ENCODE peak calls at places on chromosome 5, in ten cellular contexts. E is fibroblast of mammary gland; F is upper lobe of right lung; S is cardiac muscle cell; A is A549; J is GM12865; V is CD8-positive, alpha-beta T cell; K is mammary epithelial cell; X is epithelial cell of esophagus; Y is fibroblast of lung. Z is an unnamed sample.
A peak's percentile ranks its signal among the peaks of the same experiment; 100 is the strongest.

GRCh38 chr5:16897284-16897704 is 38.8 kb downstream of the MYO10 start:
- DNase-seq in E (peak; percentile 44), A (peak; percentile 75), X (no peak), K (no peak), Y (peak; percentile 30), F (no peak), J (no peak), V (no peak), S (peak; percentile 78), Z (no peak)

GRCh38 chr5:17132444-17133083 is 84.9 kb upstream of the BASP1 start:
- DNase-seq in K (no peak), S (peak; percentile 45), V (no peak), F (no peak), E (peak; percentile 60), J (peak; percentile 18), Y (peak; percentile 72), A (peak; percentile 48), X (peak; percentile 52), Z (no peak)

GRCh38 chr5:945691-946541 is 53.2 kb downstream of the TRIP13 start:
- DNase-seq in A (no peak), J (no peak), K (no peak), S (no peak), V (no peak), Y (no peak), X (no peak), E (no peak), F (peak; percentile 53), Z (no peak)

GRCh38 chr5:66840527-66841013 is 244.4 kb downstream of the MAST4 start:
- DNase-seq in J (peak; percentile 85), F (no peak), S (no peak), K (peak; percentile 35), Y (no peak), X (peak; percentile 28), A (no peak), V (no peak), E (peak; percentile 39), Z (no peak)

GRCh38 chr5:146188358-146188757 is 5.9 kb upstream of the LARS1 start:
- DNase-seq in X (peak; percentile 86), F (no peak), K (peak; percentile 74), S (no peak), Y (no peak), A (no peak), J (no peak), E (peak; percentile 75), V (no peak), Z (no peak)

GRCh38 chr5:5494489-5495402 is 72.3 kb downstream of the ICE1 start:
- DNase-seq in V (peak; percentile 86), S (peak; percentile 82), A (no peak), X (peak; percentile 70), K (peak; percentile 17), J (peak; percentile 81), F (peak; percentile 93), E (peak; percentile 45), Y (peak; percentile 52), Z (peak; percentile 92)

GRCh38 chr5:74386571-74387334 is 253.8 kb downstream of the ENC1 start:
- DNase-seq in X (peak; percentile 93), A (no peak), V (no peak), J (no peak), S (no peak), Y (no peak), K (peak; percentile 93), F (no peak), E (peak; percentile 19), Z (no peak)

GRCh38 chr5:98771389-98772109 is 1.9 kb upstream of the RGMB start:
- DNase-seq in S (peak; percentile 88), F (no peak), V (peak; percentile 58), J (peak; percentile 85), X (peak; percentile 91), A (peak; percentile 88), K (peak; percentile 73), E (peak; percentile 95), Y (peak; percentile 96), Z (no peak)

GRCh38 chr5:2003690-2004365 is 121.1 kb upstream of the IRX4 start:
- DNase-seq in V (no peak), J (no peak), K (no peak), X (no peak), F (no peak), S (no peak), A (no peak), Y (no peak), E (no peak), Z (no peak)

GRCh38 chr5:123819401-123819800 is 307.4 kb downstream of the CSNK1G3 start:
- DNase-seq in A (no peak), V (no peak), Y (peak; percentile 41), S (no peak), E (no peak), X (no peak), J (no peak), F (no peak), K (no peak), Z (no peak)

GRCh38 chr5:7759951-7760580 is 90.9 kb downstream of the CFAP90 start:
- DNase-seq in S (no peak), Y (no peak), X (no peak), E (no peak), J (no peak), V (no peak), K (no peak), F (no peak), A (no peak), Z (no peak)

DNA sequence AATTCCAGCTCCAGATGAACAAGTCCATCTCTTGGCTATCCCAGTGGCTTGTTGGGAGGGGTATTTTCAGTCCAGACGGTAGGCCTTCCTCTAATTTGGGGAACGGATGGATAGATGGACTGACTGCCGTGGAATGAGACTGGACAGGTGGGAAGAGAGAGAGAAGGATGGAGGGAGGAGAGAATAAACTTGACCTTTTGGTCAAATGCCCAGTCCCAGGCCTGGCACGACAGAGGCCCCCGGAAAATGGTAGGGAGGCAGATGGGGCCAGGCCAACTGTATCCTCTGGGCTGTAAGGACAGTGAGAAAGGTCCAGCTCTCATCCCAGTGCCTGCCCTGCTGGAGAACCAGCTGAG is 1.1 kb downstream of the BHMT start:
- DNase-seq in J (no peak), A (no peak), X (no peak), E (no peak), V (no peak), Y (no peak), K (no peak), F (no peak), S (no peak), Z (no peak)
- H3K4me3 ChIP-seq in J (no peak overlapping the region), A (no peak overlapping the region), X (no peak overlapping the region), E (no peak overlapping the region), V (no peak overlapping the region), Y (no peak overlapping the region), K (no peak overlapping the region), F (no peak overlapping the region), S (no peak overlapping the region), Z (peak overlapping the region; percentile 85)

DNA sequence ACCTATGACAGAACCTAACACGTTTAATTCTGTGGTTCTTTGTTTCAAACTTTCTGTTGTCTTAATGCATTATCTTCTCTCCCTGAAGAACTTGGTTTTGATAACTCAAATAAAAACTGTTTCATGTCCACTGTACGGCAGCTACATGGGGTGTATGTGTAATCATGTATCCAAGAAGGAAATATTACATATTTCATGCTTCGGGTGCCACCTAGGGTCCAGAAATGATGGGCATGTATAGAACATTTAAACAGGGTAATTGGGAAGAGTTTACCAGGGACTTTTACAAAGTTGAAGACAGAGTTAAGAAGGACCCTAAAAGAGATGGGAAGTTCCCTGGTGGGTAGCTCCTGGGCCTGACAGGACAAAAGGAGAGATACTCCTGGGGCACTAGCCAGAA is 291.3 kb downstream of the FBXL7 start:
- DNase-seq in K (no peak), V (no peak), E (peak; percentile 26), A (no peak), F (no peak), X (peak; percentile 23), J (no peak), Y (peak; percentile 24), S (no peak), Z (no peak)
- TF ChIP-seq CTCF in K (no peak), V (no peak), E (peak; percentile 19), A (no peak), F (no peak), X (peak; percentile 28), J (no peak), Y (peak; percentile 17), S (peak; percentile 11), Z (no peak)

DNA sequence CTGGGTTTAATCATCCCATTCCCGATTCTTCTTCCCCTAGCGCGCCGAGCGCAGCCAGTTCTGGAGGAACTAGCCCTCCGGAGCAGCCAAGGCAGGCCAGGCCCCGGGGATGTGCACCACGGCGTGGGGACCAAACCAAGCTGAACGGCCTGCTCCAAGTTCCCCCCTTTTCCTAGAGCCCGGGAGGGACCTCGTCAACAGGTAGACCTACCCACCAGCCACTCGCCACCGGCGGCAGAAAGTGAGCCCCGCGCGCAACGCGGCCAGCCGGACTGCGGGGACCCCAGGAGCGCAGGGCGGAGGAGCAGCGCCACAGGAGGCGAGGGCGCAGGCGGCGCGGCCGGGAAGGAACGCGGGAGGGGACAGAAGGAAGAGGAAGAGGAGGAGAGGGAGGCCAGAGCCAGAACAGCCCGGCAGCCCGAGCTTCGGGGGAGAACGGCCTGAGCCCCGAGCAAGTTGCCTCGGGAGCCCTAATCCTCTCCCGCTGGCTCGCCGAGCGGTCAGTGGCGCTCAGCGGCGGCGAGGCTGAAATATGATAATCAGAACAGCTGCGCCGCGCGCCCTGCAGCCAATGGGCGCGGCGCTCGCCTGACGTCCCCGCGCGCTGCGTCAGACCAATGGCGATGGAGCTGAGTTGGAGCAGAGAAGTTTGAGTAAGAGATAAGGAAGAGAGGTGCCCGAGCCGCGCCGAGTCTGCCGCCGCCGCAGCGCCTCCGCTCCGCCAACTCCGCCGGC is at the start of gene ISL1:
- DNase-seq in K (peak; percentile 77), F (peak; percentile 74), X (peak; percentile 98), J (no peak), V (no peak), S (peak; percentile 96), A (peak; percentile 21), Y (peak; percentile 74), E (peak; percentile 67), Z (no peak)
- H3K4me3 ChIP-seq in K (peak within 1 kb of the TSS; percentile 48), F (peak within 1 kb of the TSS; percentile 34), X (peak within 1 kb of the TSS; percentile 60), J (no peak within 1 kb of the TSS), V (no peak within 1 kb of the TSS), S (peak within 1 kb of the TSS; percentile 81), A (peak within 1 kb of the TSS; percentile 43), Y (peak within 1 kb of the TSS; percentile 54), E (peak within 1 kb of the TSS; percentile 31), Z (no peak within 1 kb of the TSS)

GRCh38 chr5:168104811-168105481 is 186.5 kb upstream of the WWC1 start:
- DNase-seq in Y (no peak), S (peak; percentile 22), X (no peak), A (no peak), V (no peak), F (no peak), K (no peak), E (no peak), J (no peak), Z (no peak)
- TF ChIP-seq CTCF in Y (peak; percentile 9), S (no peak), X (peak; percentile 3), A (no peak), V (no peak), F (no peak), K (no peak), E (no peak), J (no peak), Z (no peak)

DNA sequence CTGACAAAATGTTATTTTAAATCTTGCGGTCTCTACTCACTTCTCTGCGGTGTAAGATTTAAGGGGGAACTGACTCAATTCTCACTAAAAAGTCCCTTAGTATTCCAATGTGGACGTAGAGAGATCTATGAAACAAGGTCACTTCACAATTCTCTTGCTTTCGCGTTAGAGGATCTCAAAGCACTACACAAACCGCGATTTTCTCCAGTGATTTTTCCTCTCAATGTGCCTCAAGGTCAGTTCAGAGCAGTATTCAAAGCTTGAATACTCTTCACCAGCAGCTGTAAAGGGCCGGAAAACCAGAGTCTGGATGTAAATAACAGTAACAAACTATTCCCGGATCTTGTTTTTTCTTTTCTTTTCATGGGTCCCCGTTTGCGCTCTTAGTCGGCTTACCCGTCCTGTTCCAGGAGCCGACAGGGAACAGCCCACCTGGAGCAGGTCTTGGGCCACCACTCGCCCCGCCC is 128.2 kb downstream of the TMEM161B start:
- DNase-seq in K (no peak), J (no peak), F (peak; percentile 83), V (no peak), Y (no peak), E (no peak), S (peak; percentile 6), A (peak; percentile 15), X (no peak), Z (peak; percentile 72)
- H3K4me3 ChIP-seq in K (peak overlapping the region; percentile 42), J (no peak overlapping the region), F (peak overlapping the region; percentile 49), V (peak overlapping the region; percentile 42), Y (peak overlapping the region; percentile 63), E (peak overlapping the region; percentile 61), S (peak overlapping the region; percentile 34), A (peak overlapping the region; percentile 43), X (peak overlapping the region; percentile 43), Z (peak overlapping the region; percentile 75)